ENCODE peak calls at places on chromosomes 5 and 9, in eight cellular contexts. E is GM23248; D is stimulated activated naive CD4-positive, alpha-beta T cell; U is activated gamma-delta T cell treated with Interleukin-2 at 50 U/mL for 16 hours; N is head of caudate nucleus; W is brain microvascular endothelial cell; B is NCI-H1694; X is activated T-helper 1 cell treated with anti-CD3 and anti-CD28 coated beads, Interleukin-12 subunit alpha, Interleukin-12 subunit beta, Interleukin-2, Interleukin-4 antibody, amounts not matched to agents 30 ng/mL and 10 ng/mL and 1 ng/mL, durations not matched to agents 14 hours and 24 hours and 36 hours. V is an unnamed sample.

GRCh38 chr5:2857837-2858236 is 106.4 kb upstream of the IRX2 start:
- DNase-seq in E (no peak), N (no peak), D (no peak), W (no peak), B (no peak), X (no peak), U (no peak), V (no peak)

GRCh38 chr9:135526730-135527571 is 5.7 kb downstream of the LCN1 start:
- DNase-seq in X (no peak), U (no peak), B (no peak), E (no peak), W (no peak), N (no peak), D (no peak), V (no peak)

GRCh38 chr5:16852251-16853005 is 83.7 kb downstream of the MYO10 start:
- DNase-seq in E (no peak), U (no peak), B (no peak), N (no peak), D (no peak), X (no peak), W (no peak), V (no peak)

GRCh38 chr9:75907863-75908262 is 17.4 kb downstream of the PCSK5 start:
- DNase-seq in X (no peak), D (no peak), B (no peak), U (no peak), W (no peak), N (no peak), E (no peak), V (no peak)

GRCh38 chr5:14399054-14399657 is 182.4 kb upstream of the OTULINL start:
- DNase-seq in X (no peak), E (peak), U (no peak), N (no peak), B (peak), D (no peak), W (peak), V (peak)

GRCh38 chr5:139749242-139749641 is 46.4 kb upstream of the PSD2 start:
- DNase-seq in B (peak), D (no peak), N (peak), U (no peak), E (peak), X (no peak), W (no peak), V (no peak)

GRCh38 chr5:6995115-6995514 is 281.9 kb downstream of the TENT4A start:
- DNase-seq in E (no peak), W (no peak), D (no peak), U (no peak), N (no peak), B (no peak), X (no peak), V (no peak)

GRCh38 chr5:157121709-157122108 is 12.9 kb upstream of the HAVCR2 start:
- DNase-seq in N (no peak), W (no peak), E (no peak), U (no peak), B (no peak), X (no peak), D (no peak), V (no peak)

GRCh38 chr5:66603164-66603563 is 7.0 kb downstream of the MAST4 start:
- DNase-seq in N (no peak), B (no peak), E (no peak), W (no peak), X (no peak), U (no peak), D (no peak), V (no peak)

GRCh38 chr9:26228273-26228672 is 550.0 kb upstream of the TUSC1 start:
- DNase-seq in N (no peak), E (peak), D (no peak), W (no peak), U (no peak), B (no peak), X (no peak), V (no peak)

GRCh38 chr5:172910828-172911627 is 48.2 kb upstream of the RPL26L1 start:
- DNase-seq in D (no peak), W (peak), B (no peak), U (no peak), E (peak), X (no peak), N (peak), V (peak)

GRCh38 chr9:95131023-95131943 is 186.2 kb downstream of the FANCC start:
- DNase-seq in X (peak), B (peak), N (peak), U (peak), W (peak), D (peak), E (peak), V (peak)

V was measured in AG20443.